ENCODE peak calls at places on chromosome 1, in nine cellular contexts. U is neural crest cell; H is choroid plexus epithelial cell; T is RWPE1; Y is IMR-90; Q is left lung; L is CD4-positive, alpha-beta T cell; I is colonic mucosa; N is cardiac muscle cell. W is an unnamed sample.

GRCh38 chr1:224782601-224783000 is 146.9 kb upstream of the DNAH14 start:
- DNase-seq in U (no peak), H (no peak), T (no peak), Y (no peak), Q (no peak), L (no peak), I (no peak), N (no peak), W (no peak)

GRCh38 chr1:211349730-211350129 is 23.1 kb downstream of the TRAF5 start:
- DNase-seq in U (no peak), H (no peak), T (no peak), Y (no peak), Q (no peak), L (no peak), I (no peak), N (no peak), W (no peak)

GRCh38 chr1:162165528-162165927 is 96.0 kb downstream of the NOS1AP start:
- DNase-seq in U (no peak), H (no peak), T (no peak), Y (no peak), Q (no peak), L (no peak), I (no peak), N (no peak), W (no peak)

GRCh38 chr1:47436304-47436978 is 1.4 kb upstream of the FOXD2 start:
- DNase-seq in U (peak; percentile 81), H (peak; percentile 88), T (peak; percentile 84), Y (peak; percentile 65), Q (peak; percentile 91), L (peak; percentile 68), I (peak; percentile 91), N (peak; percentile 80), W (peak; percentile 90)

GRCh38 chr1:201602413-201603265 is 63.7 kb downstream of the NAV1 start:
- DNase-seq in U (no peak), H (peak; percentile 94), T (peak; percentile 53), Y (peak; percentile 96), Q (no peak), L (no peak), I (no peak), N (no peak), W (no peak)

GRCh38 chr1:53332833-53333232 is 5.0 kb upstream of the LRP8 start:
- DNase-seq in U (no peak), H (no peak), T (no peak), Y (no peak), Q (no peak), L (no peak), I (no peak), N (no peak), W (no peak)

GRCh38 chr1:37616330-37616729 is 18.4 kb downstream of the RSPO1 start:
- DNase-seq in U (no peak), H (no peak), T (no peak), Y (no peak), Q (no peak), L (no peak), I (no peak), N (no peak), W (no peak)

GRCh38 chr1:82565546-82565945 is 764.8 kb downstream of the ADGRL2 start:
- DNase-seq in U (no peak), H (peak; percentile 67), T (peak; percentile 41), Y (peak; percentile 1), Q (no peak), L (no peak), I (no peak), N (peak; percentile 3), W (no peak)

GRCh38 chr1:10634428-10635384 is 160.0 kb downstream of the PEX14 start:
- DNase-seq in U (no peak), H (no peak), T (peak; percentile 34), Y (no peak), Q (peak; percentile 80), L (no peak), I (no peak), N (no peak), W (no peak)

GRCh38 chr1:181349512-181349911 is 133.8 kb upstream of the CACNA1E start:
- DNase-seq in U (no peak), H (no peak), T (no peak), Y (no peak), Q (no peak), L (no peak), I (no peak), N (no peak), W (no peak)

GRCh38 chr1:30706528-30706927 is 16.9 kb downstream of the MATN1 start:
- DNase-seq in U (no peak), H (peak; percentile 46), T (no peak), Y (peak; percentile 29), Q (peak; percentile 79), L (no peak), I (no peak), N (peak; percentile 66), W (no peak)

GRCh38 chr1:241837901-241838300 is 10.1 kb upstream of the EXO1 start:
- DNase-seq in U (no peak), H (peak; percentile 91), T (no peak), Y (peak; percentile 98), Q (no peak), L (no peak), I (no peak), N (no peak), W (no peak)

GRCh38 chr1:116940809-116941640 is 31.3 kb downstream of the PTGFRN start:
- DNase-seq in U (no peak), H (no peak), T (no peak), Y (no peak), Q (no peak), L (no peak), I (no peak), N (no peak), W (no peak)

GRCh38 chr1:229624906-229625871 is 733 bp downstream of the TAF5L start:
- DNase-seq in U (peak; percentile 29), H (peak; percentile 69), T (peak; percentile 75), Y (peak; percentile 58), Q (peak; percentile 90), L (peak; percentile 25), I (peak; percentile 68), N (peak; percentile 69), W (peak; percentile 90)

GRCh38 chr1:25727819-25728286 is 72.1 kb upstream of the SELENON start:
- DNase-seq in U (no peak), H (peak; percentile 65), T (no peak), Y (peak; percentile 28), Q (no peak), L (no peak), I (peak; percentile 70), N (peak; percentile 95), W (no peak)

GRCh38 chr1:33640114-33640660 is 167.7 kb downstream of the ZSCAN20 start:
- DNase-seq in U (no peak), H (peak; percentile 4), T (no peak), Y (peak; percentile 20), Q (no peak), L (no peak), I (no peak), N (no peak), W (no peak)

GRCh38 chr1:9900142-9901043 is 9.7 kb downstream of the CTNNBIP1 start:
- DNase-seq in U (no peak), H (no peak), T (no peak), Y (no peak), Q (peak; percentile 90), L (no peak), I (peak; percentile 76), N (peak; percentile 87), W (no peak)

GRCh38 chr1:6820899-6821298 is 35.6 kb downstream of the CAMTA1 start:
- DNase-seq in U (no peak), H (no peak), T (no peak), Y (no peak), Q (no peak), L (no peak), I (no peak), N (no peak), W (no peak)

DNA sequence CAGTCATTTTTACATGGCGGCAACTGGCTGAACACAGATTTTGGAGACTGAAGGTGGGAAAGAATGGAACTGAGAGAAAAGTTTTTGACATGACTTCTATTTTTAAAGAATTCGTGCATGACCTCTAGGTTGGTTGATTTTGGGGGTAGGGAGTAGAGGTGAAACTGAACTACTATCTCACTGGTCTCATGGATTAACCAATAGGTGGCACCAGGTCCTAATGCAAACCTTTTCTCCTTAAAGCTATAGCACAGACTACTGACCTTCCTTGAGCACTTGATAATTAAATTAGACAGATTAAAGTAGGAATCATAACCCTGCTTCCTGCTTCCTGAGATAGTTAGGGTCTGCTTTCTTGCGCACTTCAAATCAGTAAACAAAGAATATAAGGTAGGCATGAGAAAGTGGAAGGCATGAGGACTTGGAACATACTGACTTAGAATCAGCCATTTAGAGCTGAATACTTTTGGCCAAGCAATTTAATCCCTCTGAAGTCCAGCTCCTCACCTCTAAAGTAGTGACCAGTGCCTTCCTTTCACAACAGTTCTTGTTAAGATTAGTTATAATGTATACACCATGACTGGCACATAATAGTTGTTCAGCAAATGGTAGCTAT is 206.0 kb downstream of the CENPF start:
- DNase-seq in U (no peak), H (peak; percentile 72), T (peak; percentile 42), Y (peak; percentile 62), Q (no peak), L (no peak), I (no peak), N (peak; percentile 1), W (no peak)
- TF ChIP-seq CTCF in U (no peak), H (peak; percentile 71), T (peak; percentile 26), Y (peak; percentile 57), Q (no peak), L (no peak), I (no peak), N (peak; percentile 54), W (peak; percentile 26)

DNA sequence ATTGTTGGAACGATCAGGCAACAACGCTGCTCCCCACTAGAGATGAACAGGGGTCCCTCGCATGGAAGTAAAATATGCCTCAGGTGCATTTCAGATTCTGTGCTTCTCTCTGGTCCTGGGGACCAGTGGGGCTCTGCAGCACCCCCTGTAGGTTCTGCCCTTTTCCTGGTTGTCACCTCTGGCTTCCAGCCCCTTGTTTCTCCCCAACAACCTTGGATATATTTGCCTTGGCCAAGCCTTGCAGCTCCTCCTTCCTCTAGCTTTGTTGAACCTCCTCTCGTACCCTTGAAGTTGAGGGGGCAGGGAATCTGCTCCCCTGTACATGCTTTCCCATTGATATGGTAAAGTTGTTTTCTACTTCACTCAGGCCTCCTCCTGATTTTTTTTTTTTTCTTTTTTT is 5.4 kb upstream of the RGSL1 start:
- DNase-seq in U (no peak), H (no peak), T (no peak), Y (no peak), Q (no peak), L (no peak), I (no peak), N (no peak), W (no peak)
- TF ChIP-seq CTCF in U (no peak), H (peak; percentile 29), T (no peak), Y (no peak), Q (no peak), L (no peak), I (no peak), N (no peak), W (peak; percentile 36)

GRCh38 chr1:85746777-85747176 is 38.5 kb upstream of the ZNHIT6 start:
- DNase-seq in U (no peak), H (no peak), T (no peak), Y (no peak), Q (no peak), L (no peak), I (no peak), N (no peak), W (no peak)
- TF ChIP-seq CTCF in U (no peak), H (no peak), T (no peak), Y (no peak), Q (no peak), L (no peak), I (no peak), N (no peak), W (no peak)

DNA sequence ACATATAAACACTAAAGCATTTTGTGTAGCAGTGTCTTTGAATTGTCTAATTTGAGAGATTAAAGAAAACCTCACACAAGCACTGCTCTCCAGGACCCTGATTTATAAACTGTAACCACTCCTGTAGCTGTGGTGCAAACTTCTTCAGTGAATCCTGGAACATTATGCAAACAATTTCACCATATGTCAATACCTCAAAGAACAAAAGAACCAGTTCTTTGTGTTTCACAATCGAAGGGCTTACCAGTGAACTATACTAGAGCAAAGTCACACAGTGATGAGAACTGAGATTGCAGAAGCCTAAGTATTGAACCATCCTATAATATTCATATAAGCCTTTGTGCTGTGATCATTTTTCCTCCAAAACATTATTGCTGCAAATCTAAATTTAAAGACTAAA is 21.5 kb downstream of the DPH5 start:
- DNase-seq in U (no peak), H (peak; percentile 82), T (peak; percentile 31), Y (peak; percentile 34), Q (no peak), L (no peak), I (no peak), N (no peak), W (no peak)
- TF ChIP-seq CTCF in U (no peak), H (no peak), T (no peak), Y (no peak), Q (no peak), L (no peak), I (no peak), N (no peak), W (no peak)